ENCODE peak calls at places on chromosomes 3 and 15, in eight cellular contexts. J, G, C, Y, H, S, P and O are unnamed samples.

GRCh38 chr15:69836526-69837230 is 261.0 kb downstream of the TLE3 start:
- DNase-seq in J (no peak), G (no peak), C (no peak), Y (no peak), H (no peak), S (no peak), P (no peak), O (no peak)

GRCh38 chr15:68373028-68373427 is 58.9 kb downstream of the ITGA11 start:
- DNase-seq in J (no peak), G (no peak), C (no peak), Y (no peak), H (no peak), S (no peak), P (no peak), O (no peak)

GRCh38 chr15:79849789-79850188 is 47.0 kb downstream of the MTHFS start:
- DNase-seq in J (no peak), G (no peak), C (peak), Y (peak), H (no peak), S (no peak), P (no peak), O (peak)

GRCh38 chr3:28253040-28253715 is 11.8 kb downstream of the CMC1 start:
- DNase-seq in J (no peak), G (no peak), C (no peak), Y (no peak), H (no peak), S (no peak), P (no peak), O (no peak)

GRCh38 chr3:145951431-145951830 is 209.6 kb downstream of the PLOD2 start:
- DNase-seq in J (no peak), G (no peak), C (no peak), Y (no peak), H (no peak), S (no peak), P (no peak), O (no peak)

GRCh38 chr15:32898991-32899613 is 181.3 kb downstream of the GREM1 start:
- DNase-seq in J (peak), G (no peak), C (peak), Y (no peak), H (peak), S (no peak), P (no peak), O (peak)

GRCh38 chr3:27714692-27715453 is 7.2 kb downstream of the EOMES start:
- DNase-seq in J (no peak), G (no peak), C (no peak), Y (peak), H (no peak), S (no peak), P (no peak), O (no peak)

GRCh38 chr3:59127071-59127470 is 77.2 kb upstream of the CFAP20DC start:
- DNase-seq in J (no peak), G (peak), C (no peak), Y (peak), H (no peak), S (no peak), P (no peak), O (no peak)

GRCh38 chr15:80155001-80155377 is 2.2 kb downstream of the FAH start:
- DNase-seq in J (no peak), G (no peak), C (no peak), Y (no peak), H (no peak), S (no peak), P (no peak), O (no peak)

GRCh38 chr15:96207377-96208006 is 123.0 kb upstream of the NR2F2 start:
- DNase-seq in J (no peak), G (no peak), C (no peak), Y (no peak), H (no peak), S (no peak), P (peak), O (no peak)

GRCh38 chr3:36394176-36394575 is 13.9 kb downstream of the STAC start:
- DNase-seq in J (no peak), G (no peak), C (no peak), Y (peak), H (no peak), S (no peak), P (no peak), O (no peak)

GRCh38 chr3:141407043-141407442 is 38.7 kb downstream of the ZBTB38 start:
- DNase-seq in J (no peak), G (no peak), C (no peak), Y (peak), H (no peak), S (no peak), P (peak), O (no peak)

GRCh38 chr3:126983276-126983652 is 349 bp downstream of the PLXNA1 start:
- DNase-seq in J (no peak), G (no peak), C (no peak), Y (peak), H (peak), S (peak), P (no peak), O (no peak)

GRCh38 chr3:102182162-102182561 is 252.7 kb upstream of the ZPLD1 start:
- DNase-seq in J (no peak), G (peak), C (no peak), Y (peak), H (no peak), S (no peak), P (no peak), O (no peak)

GRCh38 chr3:63304421-63304820 is 26.3 kb downstream of the SYNPR start:
- DNase-seq in J (no peak), G (no peak), C (no peak), Y (no peak), H (no peak), S (no peak), P (no peak), O (no peak)

GRCh38 chr15:80177151-80177550 is 24.4 kb downstream of the FAH start:
- DNase-seq in J (no peak), G (no peak), C (no peak), Y (no peak), H (no peak), S (no peak), P (no peak), O (no peak)

GRCh38 chr3:87507753-87508152 is 231.4 kb upstream of the POU1F1 start:
- DNase-seq in J (no peak), G (no peak), C (no peak), Y (no peak), H (no peak), S (no peak), P (no peak), O (no peak)

GRCh38 chr3:105197863-105198262 is 168.8 kb upstream of the ALCAM start:
- DNase-seq in J (no peak), G (no peak), C (no peak), Y (no peak), H (no peak), S (no peak), P (no peak), O (no peak)

GRCh38 chr15:82543155-82543554 is 2.9 kb upstream of the RPS17 start:
- DNase-seq in J (no peak), G (no peak), C (no peak), Y (peak), H (no peak), S (no peak), P (no peak), O (no peak)